ENCODE peak calls at places on chromosome 13, in seven cellular contexts. E is Panc1, T is MCF 10A, N is mesothelial cell of epicardium, U is endothelial cell, O is upper lobe of right lung, J is H9. B is an unnamed sample.
A peak's percentile ranks its signal among the peaks of the same experiment; 100 is the strongest.

GRCh38 chr13:43057653-43058317 is 34.4 kb downstream of the DNAJC15 start:
- DNase-seq in N (no peak), U (peak; percentile 24), J (peak; percentile 43), T (peak; percentile 60), O (no peak), E (no peak), B (no peak)

GRCh38 chr13:32409561-32410440 is 18.1 kb downstream of the N4BP2L1 start:
- DNase-seq in U (peak; percentile 34), J (peak; percentile 83), N (no peak), E (no peak), T (no peak), O (no peak), B (no peak)

GRCh38 chr13:38372818-38373217 is 23.2 kb downstream of the UFM1 start:
- DNase-seq in J (no peak), E (no peak), O (no peak), U (no peak), N (no peak), T (no peak), B (no peak)

GRCh38 chr13:59261928-59262488 is 901.7 kb downstream of the DIAPH3 start:
- DNase-seq in E (no peak), N (no peak), T (peak; percentile 31), O (no peak), U (peak; percentile 8), J (peak; percentile 30), B (peak; percentile 3)

GRCh38 chr13:99743079-99743478 is 228.5 kb downstream of the ZIC5 start:
- DNase-seq in N (no peak), E (no peak), O (no peak), J (no peak), T (no peak), U (no peak), B (no peak)

GRCh38 chr13:19586904-19587634 is 25.7 kb upstream of the TPTE2 start:
- DNase-seq in O (peak; percentile 68), N (no peak), T (no peak), U (no peak), J (no peak), E (no peak), B (no peak)

GRCh38 chr13:24662195-24663088 is 17.8 kb upstream of the ATP12A start:
- DNase-seq in N (no peak), E (no peak), T (no peak), O (no peak), U (no peak), J (no peak), B (no peak)

GRCh38 chr13:29436291-29436690 is 159.2 kb downstream of the SLC7A1 start:
- DNase-seq in U (no peak), O (no peak), N (no peak), T (peak; percentile 91), E (no peak), J (no peak), B (no peak)

GRCh38 chr13:91111476-91112190 is 235.9 kb upstream of the MIR17HG start:
- DNase-seq in N (no peak), O (no peak), T (no peak), J (no peak), E (no peak), U (no peak), B (no peak)

GRCh38 chr13:37648604-37649003 is 50.0 kb upstream of the POSTN start:
- DNase-seq in N (no peak), O (no peak), T (peak; percentile 16), U (no peak), J (no peak), E (no peak), B (no peak)

GRCh38 chr13:60583196-60583908 is 186.3 kb downstream of the TDRD3 start:
- DNase-seq in U (no peak), T (peak; percentile 64), E (no peak), J (peak; percentile 77), N (no peak), O (no peak), B (no peak)
- TF ChIP-seq CTCF in U (no peak), T (no peak), E (no peak), J (peak; percentile 47), N (no peak), O (no peak), B (no peak)

DNA sequence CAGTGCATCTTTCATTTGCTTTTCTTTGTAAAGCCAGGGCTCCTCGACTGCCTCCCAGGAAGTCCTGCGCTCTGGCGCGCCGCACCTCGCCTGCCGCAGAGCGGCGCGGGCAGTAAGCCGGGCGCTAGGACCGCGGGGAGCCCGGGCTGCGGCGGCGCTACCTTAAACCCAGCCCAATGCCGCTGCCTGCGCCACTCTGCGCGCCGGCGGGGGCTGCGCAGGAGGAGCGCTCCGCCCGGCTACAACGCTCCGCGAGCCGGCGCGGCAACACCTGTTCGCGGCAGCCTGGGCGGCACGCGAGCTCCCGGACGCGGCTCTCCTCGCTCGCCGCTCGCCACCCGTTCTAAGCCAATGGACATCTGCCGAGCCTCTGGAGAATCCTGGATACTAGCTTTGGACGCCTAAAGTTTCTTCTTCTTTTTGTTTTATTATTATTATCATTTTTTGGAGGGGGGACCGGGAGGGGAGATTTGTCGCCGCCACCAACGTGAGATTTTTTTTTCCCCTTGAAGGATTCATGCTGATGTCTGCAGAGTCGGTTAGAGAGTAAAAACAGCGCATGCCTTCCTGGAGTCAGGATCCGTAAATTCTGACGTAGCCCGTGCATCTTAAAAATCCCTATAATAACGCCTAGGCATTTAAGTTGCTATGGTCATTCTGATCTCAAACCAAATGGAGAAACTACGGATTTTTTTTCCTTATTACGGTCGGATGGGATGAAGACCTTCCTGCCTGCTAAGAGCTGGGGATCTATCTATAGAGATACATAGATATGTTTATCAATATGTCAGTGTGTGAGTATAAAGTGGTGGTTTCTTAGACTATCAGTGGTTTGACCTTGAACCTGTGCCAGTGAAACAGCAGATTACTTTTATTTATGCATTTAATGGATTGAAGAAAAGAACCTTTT is at the start of gene FGF9:
- DNase-seq in O (peak; percentile 91), J (peak; percentile 88), T (peak; percentile 73), U (peak; percentile 66), N (peak; percentile 52), E (no peak), B (peak; percentile 62)
- TF ChIP-seq CTCF in O (no peak), J (no peak), T (no peak), U (no peak), N (no peak), E (no peak), B (no peak)

DNA sequence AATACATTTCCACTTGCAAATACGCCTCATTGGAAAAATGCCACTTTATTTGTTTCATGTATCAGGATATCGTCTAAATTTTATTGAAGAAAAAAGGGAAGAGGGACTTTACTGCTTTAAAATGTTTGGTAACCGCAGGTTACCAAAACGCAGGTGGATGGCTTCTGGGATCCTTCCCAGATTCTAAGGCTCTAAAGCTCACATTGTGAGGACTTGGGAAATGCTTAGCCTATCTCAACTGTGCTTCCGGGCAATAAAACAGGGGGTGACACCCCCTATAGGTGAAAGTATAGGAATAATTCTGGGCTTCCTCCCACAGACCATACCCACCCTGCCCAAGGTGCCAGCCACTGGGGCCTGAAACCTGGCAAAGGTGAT is 73.2 kb upstream of the IPO5 start:
- DNase-seq in J (no peak), O (no peak), E (no peak), U (no peak), N (no peak), T (no peak), B (no peak)
- TF ChIP-seq CTCF in J (no peak), O (no peak), E (no peak), U (no peak), N (no peak), T (no peak), B (no peak)

GRCh38 chr13:52652980-52653303 is 306 bp downstream of the SUGT1 start:
- DNase-seq in N (no peak), O (no peak), E (no peak), T (no peak), J (no peak), U (no peak), B (no peak)
- TF ChIP-seq CTCF in N (no peak), O (no peak), E (peak; percentile 44), T (peak; percentile 3), J (no peak), U (peak; percentile 10), B (peak; percentile 17)

GRCh38 chr13:41054919-41055619 is 6.2 kb upstream of the WBP4 start:
- DNase-seq in U (no peak), J (no peak), N (no peak), T (no peak), O (no peak), E (no peak), B (no peak)
- TF ChIP-seq CTCF in U (no peak), J (peak; percentile 62), N (no peak), T (no peak), O (no peak), E (peak; percentile 69), B (peak; percentile 36)

B was measured in neural crest cell.